ENCODE peak calls at places on chromosomes 16 and 17, in seven cellular contexts. V is thoracic aorta; Z is T-helper 17 cell; J is NCI-H510A; B is kidney; G is activated CD4-positive, alpha-beta T cell treated with anti-CD3 and anti-CD28 coated beads, Interleukin-2, amount 10 ng/mL, durations not matched to agents 24 days and 14 days; E is EH. S is an unnamed sample.

GRCh38 chr16:10182186-10182683 is at the start of gene GRIN2A:
- DNase-seq in Z (no peak), B (peak; percentile 77), G (no peak), E (no peak), V (no peak), J (no peak), S (no peak)

GRCh38 chr16:55242667-55243066 is 81.3 kb upstream of the IRX6 start:
- DNase-seq in G (no peak), V (no peak), Z (no peak), E (no peak), B (no peak), J (no peak), S (no peak)

GRCh38 chr17:73105448-73105847 is 13.0 kb upstream of the SLC39A11 start:
- DNase-seq in B (no peak), J (no peak), G (no peak), Z (no peak), V (no peak), E (no peak), S (no peak)

GRCh38 chr16:30010817-30011504 is at the start of gene DOC2A:
- DNase-seq in J (peak; percentile 75), G (peak; percentile 81), V (no peak), E (no peak), Z (no peak), B (peak; percentile 68), S (no peak)

GRCh38 chr17:41287050-41287449 is 11.6 kb downstream of the KRTAP9-7 start:
- DNase-seq in G (peak; percentile 4), J (no peak), B (no peak), V (no peak), Z (no peak), E (no peak), S (no peak)

GRCh38 chr17:28335959-28336871 is 654 bp downstream of the TNFAIP1 start:
- DNase-seq in G (peak; percentile 77), E (peak; percentile 94), Z (no peak), B (peak; percentile 85), V (no peak), J (peak; percentile 75), S (no peak)

GRCh38 chr16:57186630-57187507 is 740 bp downstream of the RSPRY1 start:
- DNase-seq in E (peak; percentile 46), B (no peak), Z (no peak), J (no peak), V (no peak), G (peak; percentile 78), S (no peak)

GRCh38 chr17:26962255-26963162 is 331.4 kb upstream of the WSB1 start:
- DNase-seq in B (peak; percentile 66), V (no peak), J (no peak), G (no peak), E (no peak), Z (no peak), S (no peak)

GRCh38 chr17:67211742-67212141 is 33.3 kb downstream of the HELZ start:
- DNase-seq in E (peak; percentile 64), J (no peak), V (no peak), G (no peak), B (no peak), Z (no peak), S (no peak)